ENCODE peak calls at places on chromosome 6, in four cellular contexts. One of them, this sample, is unnamed.

GRCh38 chr6:134990262-134990661 is 40.4 kb upstream of the ALDH8A1 start:
- DNase-seq in uterus: no peak
- DNase-seq in H9: no peak
- DNase-seq in endodermal cell: no peak
- DNase-seq in this sample: no peak

GRCh38 chr6:45886776-45887175 is 128.9 kb downstream of the CLIC5 start:
- DNase-seq in endodermal cell: no peak
- DNase-seq in uterus: no peak
- DNase-seq in H9: no peak
- DNase-seq in this sample: no peak

GRCh38 chr6:10235339-10235738 is 179.5 kb downstream of the TFAP2A start:
- DNase-seq in endodermal cell: no peak
- DNase-seq in uterus: no peak
- DNase-seq in H9: no peak
- DNase-seq in this sample: no peak

GRCh38 chr6:160355001-160355400 is 6.8 kb downstream of the SLC22A3 start:
- DNase-seq in endodermal cell: no peak
- DNase-seq in H9: no peak
- DNase-seq in uterus: no peak
- DNase-seq in this sample: peak; percentile 48

GRCh38 chr6:134245041-134245440 is 72.9 kb downstream of the SGK1 start:
- DNase-seq in uterus: no peak
- DNase-seq in endodermal cell: no peak
- DNase-seq in H9: no peak
- DNase-seq in this sample: peak; percentile 74

GRCh38 chr6:19945843-19946358 is 108.7 kb downstream of the ID4 start:
- DNase-seq in H9: no peak
- DNase-seq in endodermal cell: no peak
- DNase-seq in uterus: no peak
- DNase-seq in this sample: no peak

GRCh38 chr6:108117427-108118358 is 43.2 kb upstream of the OSTM1 start:
- DNase-seq in H9: peak; percentile 71
- DNase-seq in uterus: no peak
- DNase-seq in endodermal cell: peak; percentile 81
- DNase-seq in this sample: no peak

GRCh38 chr6:170152989-170153388 is 137.9 kb downstream of the DLL1 start:
- DNase-seq in H9: peak; percentile 72
- DNase-seq in uterus: no peak
- DNase-seq in endodermal cell: peak; percentile 88
- DNase-seq in this sample: no peak

GRCh38 chr6:11208267-11208666 is 24.2 kb downstream of the NEDD9 start:
- DNase-seq in uterus: no peak
- DNase-seq in endodermal cell: peak; percentile 26
- DNase-seq in H9: no peak
- DNase-seq in this sample: no peak

GRCh38 chr6:149846321-149846720 is 17.8 kb downstream of the LRP11 start:
- DNase-seq in endodermal cell: peak; percentile 51
- DNase-seq in H9: no peak
- DNase-seq in uterus: peak; percentile 25
- DNase-seq in this sample: peak; percentile 84

DNA sequence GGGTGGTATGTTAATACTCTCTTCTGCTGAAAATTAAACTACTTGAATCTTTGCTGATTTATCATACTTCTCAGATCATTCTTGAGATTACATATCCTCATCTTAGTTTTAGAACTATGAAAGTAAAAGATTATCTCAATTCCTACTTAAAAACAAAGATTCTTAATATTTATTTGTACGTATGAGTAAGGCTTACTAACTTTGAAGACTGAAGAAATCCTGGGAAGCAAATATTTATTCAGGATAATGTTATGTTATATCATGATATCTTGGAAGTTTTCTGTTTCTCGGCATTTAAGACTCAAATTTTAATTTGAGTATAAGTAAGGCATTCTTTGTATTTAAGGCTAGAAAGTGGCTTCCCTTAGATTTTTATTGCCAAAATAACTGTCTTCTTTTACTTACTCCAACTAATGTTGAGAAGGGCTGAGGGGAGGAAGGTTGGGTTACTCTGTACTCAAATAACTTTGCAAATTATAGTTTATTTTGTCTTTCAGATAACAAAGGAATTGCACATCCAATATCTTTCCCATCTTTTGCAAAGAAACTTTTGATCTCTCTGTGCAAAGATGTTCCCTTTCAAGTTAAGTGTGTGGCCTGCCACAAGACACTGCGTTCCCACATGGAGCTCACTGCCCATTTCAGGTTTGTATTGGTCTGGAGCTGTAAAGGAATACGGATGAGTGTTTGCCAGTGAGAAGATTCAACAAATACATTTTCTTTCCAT is 30.5 kb upstream of the BAG2 start:
- DNase-seq in H9: no peak
- DNase-seq in endodermal cell: no peak
- DNase-seq in uterus: no peak
- DNase-seq in this sample: no peak
- H3K27ac ChIP-seq in H9: no peak overlapping the region
- H3K27ac ChIP-seq in endodermal cell: no peak overlapping the region
- H3K27ac ChIP-seq in uterus: no peak overlapping the region
- H3K27ac ChIP-seq in this sample: no peak overlapping the region

DNA sequence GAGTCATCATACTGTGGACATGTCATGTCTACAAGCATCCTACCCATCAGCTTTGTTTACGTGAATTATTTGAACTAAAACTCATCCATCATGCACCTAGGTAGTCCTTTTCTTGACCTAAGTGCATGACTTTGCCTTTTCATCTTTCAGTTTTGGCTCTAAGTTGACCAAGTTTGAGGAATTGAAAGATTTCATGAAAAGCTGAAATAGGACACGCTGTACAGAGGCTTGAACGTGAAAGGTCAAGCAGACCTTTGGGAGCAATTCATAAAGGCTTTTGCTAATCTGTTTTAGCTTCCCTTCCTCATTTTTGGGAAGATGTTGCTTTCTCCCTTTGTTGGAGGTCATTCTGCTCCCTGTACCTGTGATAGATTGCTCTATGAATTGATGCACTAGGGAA is 55.1 kb upstream of the MLIP start:
- DNase-seq in H9: no peak
- DNase-seq in endodermal cell: no peak
- DNase-seq in uterus: no peak
- DNase-seq in this sample: no peak
- H3K27ac ChIP-seq in H9: no peak overlapping the region
- H3K27ac ChIP-seq in endodermal cell: no peak overlapping the region
- H3K27ac ChIP-seq in uterus: no peak overlapping the region
- H3K27ac ChIP-seq in this sample: no peak overlapping the region

DNA sequence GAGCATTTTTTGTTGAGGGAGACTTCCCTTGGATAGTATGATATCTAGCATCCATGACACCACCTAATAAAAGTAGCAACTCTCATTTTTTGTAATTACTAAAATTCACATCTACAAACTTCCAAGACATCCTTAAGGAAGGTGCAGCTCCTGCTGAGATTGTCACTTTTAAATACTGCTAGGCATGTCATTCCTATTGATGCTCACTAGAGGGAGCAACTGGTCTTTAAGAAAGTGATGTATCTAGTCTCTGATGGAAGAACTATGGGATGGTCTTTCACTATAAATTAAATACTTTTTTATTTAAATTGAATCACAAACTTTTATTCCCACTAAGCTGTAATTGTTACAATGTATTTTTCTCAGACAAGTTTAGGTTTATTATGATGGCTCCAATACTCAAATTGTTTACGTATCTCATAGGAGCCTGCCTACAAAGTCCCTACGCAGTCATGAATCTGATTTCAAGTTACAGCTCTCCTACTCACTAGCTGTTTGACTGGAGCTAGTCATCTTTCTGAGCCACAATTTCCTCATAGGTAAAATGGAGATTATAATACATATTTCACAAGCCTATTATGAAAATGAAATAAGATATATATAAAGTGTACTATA is 8.0 kb upstream of the TSPYL1 start:
- DNase-seq in endodermal cell: no peak
- DNase-seq in uterus: no peak
- DNase-seq in H9: no peak
- DNase-seq in this sample: no peak
- H3K27ac ChIP-seq in endodermal cell: no peak overlapping the region
- H3K27ac ChIP-seq in uterus: no peak overlapping the region
- H3K27ac ChIP-seq in H9: no peak overlapping the region
- H3K27ac ChIP-seq in this sample: no peak overlapping the region

GRCh38 chr6:70396163-70396562 is 17.1 kb upstream of the FAM135A start:
- DNase-seq in uterus: no peak
- DNase-seq in endodermal cell: no peak
- DNase-seq in H9: no peak
- DNase-seq in this sample: no peak

GRCh38 chr6:70396796-70397729 is 16.2 kb upstream of the FAM135A start:
- DNase-seq in endodermal cell: no peak
- DNase-seq in H9: no peak
- DNase-seq in uterus: no peak
- DNase-seq in this sample: no peak

GRCh38 chr6:70395301-70395672 is 18.0 kb upstream of the FAM135A start:
- DNase-seq in H9: no peak
- DNase-seq in uterus: no peak
- DNase-seq in endodermal cell: no peak
- DNase-seq in this sample: no peak

GRCh38 chr6:70394518-70395300 is 18.6 kb upstream of the FAM135A start:
- DNase-seq in H9: peak; percentile 40
- DNase-seq in uterus: no peak
- DNase-seq in endodermal cell: no peak
- DNase-seq in this sample: no peak

GRCh38 chr6:70398783-70399730 is 14.3 kb upstream of the FAM135A start:
- DNase-seq in endodermal cell: no peak
- DNase-seq in uterus: no peak
- DNase-seq in H9: no peak
- DNase-seq in this sample: peak; percentile 27
- H3K27ac ChIP-seq in endodermal cell: no peak overlapping the region
- H3K27ac ChIP-seq in uterus: no peak overlapping the region
- H3K27ac ChIP-seq in H9: no peak overlapping the region
- H3K27ac ChIP-seq in this sample: no peak overlapping the region

DNA sequence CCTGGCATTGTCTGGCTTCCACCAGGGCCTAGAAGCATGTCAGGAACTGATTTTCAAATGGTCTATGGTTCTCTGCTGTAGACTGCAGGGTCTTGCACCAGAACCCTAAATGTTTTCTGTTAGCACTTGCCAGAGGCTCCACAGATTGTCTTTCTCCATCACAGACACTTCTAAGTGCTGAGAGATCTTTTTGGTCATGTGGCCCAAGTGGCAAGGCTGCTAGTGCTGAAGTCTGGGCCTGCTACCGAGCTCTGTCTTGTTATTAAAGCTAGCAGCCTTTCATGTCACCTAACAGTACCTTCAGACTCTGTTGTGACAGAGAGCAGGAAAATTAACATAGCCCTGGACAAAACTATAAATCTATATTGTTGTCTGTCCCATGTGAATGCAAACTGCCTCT is 120.7 kb upstream of the BACH2 start:
- DNase-seq in endodermal cell: no peak
- DNase-seq in H9: no peak
- DNase-seq in uterus: no peak
- DNase-seq in this sample: no peak
- H3K27ac ChIP-seq in endodermal cell: no peak overlapping the region
- H3K27ac ChIP-seq in H9: no peak overlapping the region
- H3K27ac ChIP-seq in uterus: no peak overlapping the region
- H3K27ac ChIP-seq in this sample: no peak overlapping the region